ENCODE peak calls at places on chromosome 5, in five cellular contexts. One of them, this sample, is unnamed.

GRCh38 chr5:180640301-180640764 is 9.1 kb downstream of the FLT4 start:
- DNase-seq in neural progenitor cell: no peak
- DNase-seq in trophoblast cell: no peak
- DNase-seq in astrocyte: no peak
- DNase-seq in fibroblast of lung: no peak
- DNase-seq in this sample: no peak

GRCh38 chr5:37839441-37840035 is 303 bp downstream of the GDNF start:
- DNase-seq in neural progenitor cell: peak
- DNase-seq in trophoblast cell: peak
- DNase-seq in astrocyte: peak
- DNase-seq in fibroblast of lung: peak
- DNase-seq in this sample: peak

GRCh38 chr5:164341056-164341619 is 835.7 kb downstream of the MAT2B start:
- DNase-seq in neural progenitor cell: peak
- DNase-seq in trophoblast cell: no peak
- DNase-seq in astrocyte: peak
- DNase-seq in fibroblast of lung: peak
- DNase-seq in this sample: no peak

GRCh38 chr5:58088941-58089340 is 370.9 kb downstream of the PLK2 start:
- DNase-seq in neural progenitor cell: no peak
- DNase-seq in trophoblast cell: no peak
- DNase-seq in astrocyte: no peak
- DNase-seq in fibroblast of lung: peak
- DNase-seq in this sample: no peak

GRCh38 chr5:139864716-139865483 is 69.3 kb downstream of the PSD2 start:
- DNase-seq in neural progenitor cell: no peak
- DNase-seq in trophoblast cell: no peak
- DNase-seq in astrocyte: no peak
- DNase-seq in fibroblast of lung: no peak
- DNase-seq in this sample: no peak

GRCh38 chr5:141100243-141100805 is at the start of gene PCDHB3:
- DNase-seq in neural progenitor cell: no peak
- DNase-seq in trophoblast cell: no peak
- DNase-seq in astrocyte: peak
- DNase-seq in fibroblast of lung: peak
- DNase-seq in this sample: peak

GRCh38 chr5:137594717-137595116 is 95.6 kb upstream of the SPOCK1 start:
- DNase-seq in neural progenitor cell: peak
- DNase-seq in trophoblast cell: no peak
- DNase-seq in astrocyte: peak
- DNase-seq in fibroblast of lung: peak
- DNase-seq in this sample: no peak

GRCh38 chr5:31291323-31291854 is 97.9 kb downstream of the CDH6 start:
- DNase-seq in neural progenitor cell: peak
- DNase-seq in trophoblast cell: no peak
- DNase-seq in astrocyte: no peak
- DNase-seq in fibroblast of lung: no peak
- DNase-seq in this sample: no peak

GRCh38 chr5:28523887-28524637 is 1485.7 kb upstream of the CDH9 start:
- DNase-seq in neural progenitor cell: no peak
- DNase-seq in trophoblast cell: no peak
- DNase-seq in astrocyte: peak
- DNase-seq in fibroblast of lung: peak
- DNase-seq in this sample: peak

GRCh38 chr5:132751444-132751843 is 4.2 kb downstream of the CCNI2 start:
- DNase-seq in neural progenitor cell: no peak
- DNase-seq in trophoblast cell: no peak
- DNase-seq in astrocyte: no peak
- DNase-seq in fibroblast of lung: no peak
- DNase-seq in this sample: peak

GRCh38 chr5:144549580-144549979 is 378.9 kb downstream of the KCTD16 start:
- DNase-seq in neural progenitor cell: no peak
- DNase-seq in trophoblast cell: no peak
- DNase-seq in astrocyte: peak
- DNase-seq in fibroblast of lung: peak
- DNase-seq in this sample: no peak

GRCh38 chr5:71778678-71779276 is 59.7 kb downstream of the CARTPT start:
- DNase-seq in neural progenitor cell: peak
- DNase-seq in trophoblast cell: no peak
- DNase-seq in astrocyte: peak
- DNase-seq in fibroblast of lung: peak
- DNase-seq in this sample: peak

GRCh38 chr5:57698785-57699184 is 216.2 kb upstream of the ACTBL2 start:
- DNase-seq in neural progenitor cell: peak
- DNase-seq in trophoblast cell: peak
- DNase-seq in astrocyte: peak
- DNase-seq in fibroblast of lung: peak
- DNase-seq in this sample: peak

GRCh38 chr5:170306381-170306790 is 8.8 kb upstream of the LCP2 start:
- DNase-seq in neural progenitor cell: no peak
- DNase-seq in trophoblast cell: no peak
- DNase-seq in astrocyte: peak
- DNase-seq in fibroblast of lung: peak
- DNase-seq in this sample: peak

GRCh38 chr5:31719988-31720387 is 81.1 kb downstream of the PDZD2 start:
- DNase-seq in neural progenitor cell: no peak
- DNase-seq in trophoblast cell: no peak
- DNase-seq in astrocyte: no peak
- DNase-seq in fibroblast of lung: no peak
- DNase-seq in this sample: no peak

GRCh38 chr5:87433945-87434344 is 21.2 kb upstream of the CCNH start:
- DNase-seq in neural progenitor cell: no peak
- DNase-seq in trophoblast cell: no peak
- DNase-seq in astrocyte: no peak
- DNase-seq in fibroblast of lung: no peak
- DNase-seq in this sample: no peak

GRCh38 chr5:32814620-32815019 is 103.5 kb downstream of the NPR3 start:
- DNase-seq in neural progenitor cell: no peak
- DNase-seq in trophoblast cell: no peak
- DNase-seq in astrocyte: peak
- DNase-seq in fibroblast of lung: peak
- DNase-seq in this sample: peak

GRCh38 chr5:38809388-38810359 is 36.1 kb upstream of the OSMR start:
- DNase-seq in neural progenitor cell: peak
- DNase-seq in trophoblast cell: peak
- DNase-seq in astrocyte: peak
- DNase-seq in fibroblast of lung: peak
- DNase-seq in this sample: peak

GRCh38 chr5:42108468-42108867 is 183.4 kb downstream of the FBXO4 start:
- DNase-seq in neural progenitor cell: no peak
- DNase-seq in trophoblast cell: no peak
- DNase-seq in astrocyte: no peak
- DNase-seq in fibroblast of lung: no peak
- DNase-seq in this sample: no peak

DNA sequence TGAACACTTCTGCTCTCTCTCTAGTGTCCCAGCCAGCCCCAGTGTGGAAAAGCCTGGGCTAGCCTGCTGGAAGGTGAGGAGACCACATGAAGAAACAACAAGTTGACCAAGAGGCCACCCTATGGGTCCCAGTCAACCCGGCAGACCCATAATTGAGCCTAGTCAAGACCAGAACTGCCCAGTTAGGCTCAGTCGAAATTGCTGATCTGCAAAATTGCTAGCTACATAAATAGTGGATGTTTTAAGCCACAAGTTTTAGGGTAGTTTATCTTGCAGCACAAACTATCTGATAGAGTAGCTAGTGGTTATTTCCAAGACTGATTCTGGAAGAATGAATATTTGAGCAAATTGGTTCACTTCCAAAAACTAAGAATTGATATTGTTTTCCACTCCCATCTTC is 82.3 kb upstream of the CCDC112 start:
- DNase-seq in neural progenitor cell: no peak
- DNase-seq in trophoblast cell: no peak
- DNase-seq in astrocyte: no peak
- DNase-seq in fibroblast of lung: no peak
- DNase-seq in this sample: no peak
- H3K27ac ChIP-seq in neural progenitor cell: no peak
- H3K27ac ChIP-seq in trophoblast cell: no peak
- H3K27ac ChIP-seq in astrocyte: no peak
- H3K27ac ChIP-seq in fibroblast of lung: no peak
- H3K27ac ChIP-seq in this sample: no peak

DNA sequence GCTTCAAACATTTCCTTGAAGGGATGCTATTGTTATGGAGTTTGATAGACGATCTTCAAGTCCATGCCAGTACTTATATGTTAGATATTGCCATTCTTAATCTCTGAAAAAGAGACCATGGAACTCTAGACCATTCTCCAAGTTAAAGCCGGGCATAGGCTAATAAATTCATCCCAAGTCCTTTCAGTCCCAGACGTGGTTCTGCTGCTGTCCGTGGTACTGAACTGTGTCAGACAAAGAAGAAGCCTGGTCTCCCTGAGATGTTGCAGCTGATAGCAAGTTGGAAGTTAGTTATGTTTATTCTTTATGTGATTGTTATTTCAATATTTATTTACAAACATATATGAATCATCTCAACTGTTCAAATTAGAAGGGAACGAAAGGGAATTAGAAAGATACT is 158.7 kb downstream of the NMUR2 start:
- DNase-seq in neural progenitor cell: peak
- DNase-seq in trophoblast cell: no peak
- DNase-seq in astrocyte: peak
- DNase-seq in fibroblast of lung: peak
- DNase-seq in this sample: peak
- H2AFZ ChIP-seq in neural progenitor cell: no peak
- H2AFZ ChIP-seq in trophoblast cell: no peak
- H2AFZ ChIP-seq in astrocyte: no peak
- H2AFZ ChIP-seq in fibroblast of lung: no peak
- H2AFZ ChIP-seq in this sample: no peak

GRCh38 chr5:96094904-96095303 is 133.3 kb upstream of the ELL2 start:
- DNase-seq in neural progenitor cell: no peak
- DNase-seq in trophoblast cell: no peak
- DNase-seq in astrocyte: no peak
- DNase-seq in fibroblast of lung: no peak
- DNase-seq in this sample: no peak
- H3K27ac ChIP-seq in neural progenitor cell: no peak
- H3K27ac ChIP-seq in trophoblast cell: no peak
- H3K27ac ChIP-seq in astrocyte: no peak
- H3K27ac ChIP-seq in fibroblast of lung: no peak
- H3K27ac ChIP-seq in this sample: no peak

GRCh38 chr5:9091896-9092662 is 453.8 kb downstream of the SEMA5A start:
- DNase-seq in neural progenitor cell: no peak
- DNase-seq in trophoblast cell: peak
- DNase-seq in astrocyte: no peak
- DNase-seq in fibroblast of lung: no peak
- DNase-seq in this sample: no peak
- H2AFZ ChIP-seq in neural progenitor cell: no peak
- H2AFZ ChIP-seq in trophoblast cell: no peak
- H2AFZ ChIP-seq in astrocyte: no peak
- H2AFZ ChIP-seq in fibroblast of lung: no peak
- H2AFZ ChIP-seq in this sample: no peak

DNA sequence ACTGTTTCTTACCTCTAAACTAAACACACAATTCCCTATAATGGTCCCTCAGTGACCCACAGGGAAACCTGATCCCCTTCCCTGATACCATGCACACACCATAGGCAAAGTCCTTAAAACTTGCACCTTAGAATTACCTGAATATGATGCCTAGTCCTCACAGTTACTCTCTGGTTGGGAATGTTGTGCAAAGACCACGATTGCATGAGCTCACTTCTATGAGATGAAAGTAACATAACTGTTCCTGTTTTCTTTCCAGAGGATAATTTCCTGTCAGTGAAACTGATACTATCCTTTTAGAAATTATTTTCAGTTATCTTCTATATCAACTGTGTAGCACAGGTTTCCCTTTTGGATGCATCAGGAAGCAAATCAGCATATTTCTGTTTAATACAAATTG is 51.4 kb upstream of the TNFAIP8 start:
- DNase-seq in neural progenitor cell: no peak
- DNase-seq in trophoblast cell: no peak
- DNase-seq in astrocyte: no peak
- DNase-seq in fibroblast of lung: peak
- DNase-seq in this sample: peak
- H3K27ac ChIP-seq in neural progenitor cell: no peak
- H3K27ac ChIP-seq in trophoblast cell: no peak
- H3K27ac ChIP-seq in astrocyte: peak
- H3K27ac ChIP-seq in fibroblast of lung: peak
- H3K27ac ChIP-seq in this sample: peak

GRCh38 chr5:116044073-116044472 is 11.8 kb downstream of the ARL14EPL start:
- DNase-seq in neural progenitor cell: no peak
- DNase-seq in trophoblast cell: no peak
- DNase-seq in astrocyte: no peak
- DNase-seq in fibroblast of lung: no peak
- DNase-seq in this sample: no peak

GRCh38 chr5:116035123-116035522 is 2.9 kb downstream of the ARL14EPL start:
- DNase-seq in neural progenitor cell: no peak
- DNase-seq in trophoblast cell: no peak
- DNase-seq in astrocyte: peak
- DNase-seq in fibroblast of lung: peak
- DNase-seq in this sample: peak

GRCh38 chr5:116042375-116042774 is 10.1 kb downstream of the ARL14EPL start:
- DNase-seq in neural progenitor cell: no peak
- DNase-seq in trophoblast cell: no peak
- DNase-seq in astrocyte: no peak
- DNase-seq in fibroblast of lung: no peak
- DNase-seq in this sample: no peak

GRCh38 chr5:116037236-116037822 is 5.1 kb downstream of the ARL14EPL start:
- DNase-seq in neural progenitor cell: no peak
- DNase-seq in trophoblast cell: no peak
- DNase-seq in astrocyte: no peak
- DNase-seq in fibroblast of lung: no peak
- DNase-seq in this sample: no peak

GRCh38 chr5:116038817-116039216 is 6.5 kb downstream of the ARL14EPL start:
- DNase-seq in neural progenitor cell: no peak
- DNase-seq in trophoblast cell: no peak
- DNase-seq in astrocyte: no peak
- DNase-seq in fibroblast of lung: no peak
- DNase-seq in this sample: no peak
- H2AFZ ChIP-seq in neural progenitor cell: peak
- H2AFZ ChIP-seq in trophoblast cell: no peak
- H2AFZ ChIP-seq in astrocyte: no peak
- H2AFZ ChIP-seq in fibroblast of lung: no peak
- H2AFZ ChIP-seq in this sample: no peak

DNA sequence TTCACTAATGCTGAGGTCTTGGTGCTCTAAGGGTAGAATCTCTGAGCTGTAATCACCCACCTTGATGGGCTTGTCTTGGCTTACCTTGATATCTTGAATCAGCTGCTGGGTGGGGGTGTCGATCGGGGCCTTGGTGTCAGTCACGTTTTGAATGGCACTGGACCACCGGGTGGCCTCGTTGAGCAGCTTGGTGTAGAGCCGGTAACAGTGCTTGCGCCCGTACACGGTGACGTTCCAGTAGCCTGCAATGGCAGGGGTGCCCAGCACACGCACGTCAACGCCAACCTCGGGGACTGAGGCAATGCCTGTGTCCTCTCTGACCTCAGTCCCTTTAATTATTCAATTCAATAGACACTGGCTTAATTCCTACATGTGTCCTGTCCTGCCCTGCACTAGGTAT is 63.1 kb upstream of the RETREG1 start:
- DNase-seq in neural progenitor cell: peak
- DNase-seq in trophoblast cell: no peak
- DNase-seq in astrocyte: no peak
- DNase-seq in fibroblast of lung: no peak
- DNase-seq in this sample: no peak
- H3K27ac ChIP-seq in neural progenitor cell: no peak
- H3K27ac ChIP-seq in trophoblast cell: no peak
- H3K27ac ChIP-seq in astrocyte: no peak
- H3K27ac ChIP-seq in fibroblast of lung: no peak
- H3K27ac ChIP-seq in this sample: no peak

DNA sequence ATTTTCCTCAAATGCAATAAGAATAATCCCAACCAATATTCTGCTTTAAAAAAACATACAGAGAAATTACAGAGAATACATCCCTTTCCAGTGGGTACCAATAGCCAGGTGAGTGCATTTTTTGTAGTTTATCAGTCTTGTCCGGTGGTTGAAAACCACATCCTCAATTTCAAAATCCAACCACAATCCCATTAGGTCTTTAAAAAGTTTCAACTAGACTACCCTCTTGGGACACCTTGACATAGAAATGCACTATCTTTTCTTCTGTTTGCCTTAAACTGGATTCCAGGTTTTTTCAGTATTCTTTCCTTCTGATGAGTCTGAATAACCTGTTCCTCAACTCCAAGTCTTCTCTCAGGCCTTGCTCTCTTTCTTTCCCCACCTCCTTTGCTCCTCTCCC is 223.3 kb downstream of the NR2F1-AS1 start:
- DNase-seq in neural progenitor cell: no peak
- DNase-seq in trophoblast cell: no peak
- DNase-seq in astrocyte: no peak
- DNase-seq in fibroblast of lung: no peak
- DNase-seq in this sample: peak
- H2AFZ ChIP-seq in neural progenitor cell: peak
- H2AFZ ChIP-seq in trophoblast cell: no peak
- H2AFZ ChIP-seq in astrocyte: no peak
- H2AFZ ChIP-seq in fibroblast of lung: no peak
- H2AFZ ChIP-seq in this sample: peak

This sample was measured in mammary epithelial cell.